ENCODE peak calls at places on chromosome 1, in six cellular contexts. L is germinal center, H is PC-3, U is ELR, W is HL-60, O is EL. G is an unnamed sample.

GRCh38 chr1:162218546-162218945 is 149.1 kb downstream of the NOS1AP start:
- DNase-seq in O (no peak), W (no peak), H (no peak), U (no peak), L (no peak), G (no peak)

GRCh38 chr1:6508876-6509602 is 17.6 kb upstream of the PLEKHG5 start:
- DNase-seq in W (no peak), O (no peak), L (no peak), U (no peak), H (no peak), G (no peak)

GRCh38 chr1:29364101-29364678 is 127.9 kb downstream of the PTPRU start:
- DNase-seq in W (no peak), O (no peak), L (no peak), U (no peak), H (no peak), G (no peak)

GRCh38 chr1:64539808-64540207 is 69.9 kb downstream of the CACHD1 start:
- DNase-seq in W (no peak), O (peak; percentile 52), L (no peak), U (peak; percentile 24), H (no peak), G (peak; percentile 35)

GRCh38 chr1:94522304-94522703 is 19.3 kb downstream of the F3 start:
- DNase-seq in H (peak; percentile 69), O (peak; percentile 66), W (no peak), U (peak; percentile 79), L (no peak), G (peak; percentile 72)

GRCh38 chr1:27469334-27469733 is 20.6 kb downstream of the WASF2 start:
- DNase-seq in O (no peak), U (no peak), H (no peak), W (no peak), L (no peak), G (no peak)

GRCh38 chr1:69861641-69862040 is 293.9 kb downstream of the LRRC7 start:
- DNase-seq in O (no peak), H (no peak), U (no peak), L (no peak), W (no peak), G (no peak)

GRCh38 chr1:100246738-100247137 is 2.9 kb downstream of the DBT start:
- DNase-seq in W (no peak), O (no peak), H (no peak), L (no peak), U (no peak), G (no peak)

GRCh38 chr1:23478896-23479790 is 4.8 kb downstream of the ASAP3 start:
- DNase-seq in W (no peak), U (peak; percentile 31), L (no peak), O (peak; percentile 29), H (peak; percentile 50), G (peak; percentile 72)

GRCh38 chr1:6991271-6991670 is 206.0 kb downstream of the CAMTA1 start:
- DNase-seq in H (peak; percentile 73), U (peak; percentile 88), W (no peak), O (peak; percentile 85), L (no peak), G (peak; percentile 77)

GRCh38 chr1:54887665-54888071 is 673 bp upstream of the DHCR24 start:
- DNase-seq in L (no peak), O (no peak), U (no peak), W (peak; percentile 11), H (no peak), G (no peak)

G was measured in IMR-90.